ENCODE peak calls at places on chromosomes 7 and 10, in four cellular contexts. One of them, this sample, is unnamed.

GRCh38 chr10:78473016-78473415 is 439.4 kb downstream of the RPS24 start:
- DNase-seq in CD8-positive, alpha-beta T cell: no peak
- DNase-seq in MCF 10A: no peak
- DNase-seq in B cell: no peak
- DNase-seq in this sample: no peak

GRCh38 chr7:33186187-33186586 is 56.8 kb downstream of the BBS9 start:
- DNase-seq in CD8-positive, alpha-beta T cell: no peak
- DNase-seq in MCF 10A: no peak
- DNase-seq in B cell: no peak
- DNase-seq in this sample: no peak

GRCh38 chr7:54729096-54729495 is 29.9 kb downstream of the SEC61G start:
- DNase-seq in CD8-positive, alpha-beta T cell: no peak
- DNase-seq in MCF 10A: no peak
- DNase-seq in B cell: no peak
- DNase-seq in this sample: no peak

GRCh38 chr7:53315986-53316385 is 280.6 kb downstream of the POM121L12 start:
- DNase-seq in CD8-positive, alpha-beta T cell: no peak
- DNase-seq in MCF 10A: peak; percentile 1
- DNase-seq in B cell: no peak
- DNase-seq in this sample: no peak

GRCh38 chr10:49642311-49642710 is 28.5 kb downstream of the CHAT start:
- DNase-seq in CD8-positive, alpha-beta T cell: no peak
- DNase-seq in MCF 10A: no peak
- DNase-seq in B cell: no peak
- DNase-seq in this sample: no peak

GRCh38 chr7:35975851-35976454 is 175.1 kb downstream of the SEPTIN7 start:
- DNase-seq in CD8-positive, alpha-beta T cell: peak; percentile 27
- DNase-seq in MCF 10A: peak; percentile 80
- DNase-seq in B cell: peak; percentile 79
- DNase-seq in this sample: peak; percentile 53

GRCh38 chr10:63466168-63466935 is 575 bp upstream of the JMJD1C start:
- DNase-seq in CD8-positive, alpha-beta T cell: peak; percentile 18
- DNase-seq in MCF 10A: peak; percentile 70
- DNase-seq in B cell: no peak
- DNase-seq in this sample: no peak

GRCh38 chr7:2172311-2173183 is 60.2 kb downstream of the MAD1L1 start:
- DNase-seq in CD8-positive, alpha-beta T cell: no peak
- DNase-seq in MCF 10A: peak; percentile 97
- DNase-seq in B cell: no peak
- DNase-seq in this sample: no peak

GRCh38 chr10:5522913-5523560 is 1.7 kb upstream of the CALML3 start:
- DNase-seq in CD8-positive, alpha-beta T cell: no peak
- DNase-seq in MCF 10A: no peak
- DNase-seq in B cell: no peak
- DNase-seq in this sample: no peak

DNA sequence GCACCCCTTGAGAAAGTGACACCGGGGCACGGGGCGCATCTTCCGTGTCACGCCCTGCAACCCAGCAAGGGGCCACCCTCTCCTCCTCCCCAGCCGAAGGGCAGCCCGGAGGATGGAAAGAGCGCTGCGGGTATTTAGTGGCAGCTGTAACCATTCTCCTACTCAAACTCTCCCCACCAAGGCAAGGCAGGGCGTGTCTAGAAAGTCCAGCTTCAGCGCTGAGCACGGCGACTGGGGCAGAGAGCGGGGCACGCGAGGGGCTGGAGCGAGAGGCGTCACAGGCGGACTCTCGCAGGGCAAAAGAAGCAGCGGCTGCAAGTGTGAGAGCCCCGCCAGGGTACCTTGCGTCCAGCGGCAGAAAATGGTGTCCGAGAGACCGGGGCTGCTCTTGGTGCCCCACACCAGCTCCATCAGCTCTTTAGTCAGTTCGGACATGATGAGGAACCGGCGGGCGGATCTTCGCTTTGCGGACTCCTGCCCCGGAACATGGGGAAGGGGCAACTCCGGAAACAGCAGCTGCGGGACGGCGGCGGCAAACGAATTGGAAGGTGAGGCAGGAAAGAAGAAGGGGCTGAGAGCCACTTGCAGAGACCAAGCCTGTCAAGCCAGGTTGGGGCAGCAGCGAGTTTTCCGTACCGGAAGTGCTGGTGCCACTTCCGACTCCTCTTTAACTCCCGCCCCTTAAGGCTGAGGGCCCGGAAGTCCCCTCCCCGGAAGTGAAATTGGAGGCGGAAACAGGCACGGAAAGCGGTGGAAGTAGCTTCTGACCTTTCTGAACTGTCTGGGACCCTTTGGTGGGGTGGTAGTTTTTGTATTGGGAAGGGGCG is at the start of gene MINDY3:
- DNase-seq in CD8-positive, alpha-beta T cell: peak; percentile 81
- DNase-seq in MCF 10A: peak; percentile 82
- DNase-seq in B cell: peak; percentile 86
- DNase-seq in this sample: peak; percentile 56
- TF ChIP-seq CTCF in CD8-positive, alpha-beta T cell: no peak
- TF ChIP-seq CTCF in MCF 10A: no peak
- TF ChIP-seq CTCF in B cell: no peak
- TF ChIP-seq CTCF in this sample: no peak

DNA sequence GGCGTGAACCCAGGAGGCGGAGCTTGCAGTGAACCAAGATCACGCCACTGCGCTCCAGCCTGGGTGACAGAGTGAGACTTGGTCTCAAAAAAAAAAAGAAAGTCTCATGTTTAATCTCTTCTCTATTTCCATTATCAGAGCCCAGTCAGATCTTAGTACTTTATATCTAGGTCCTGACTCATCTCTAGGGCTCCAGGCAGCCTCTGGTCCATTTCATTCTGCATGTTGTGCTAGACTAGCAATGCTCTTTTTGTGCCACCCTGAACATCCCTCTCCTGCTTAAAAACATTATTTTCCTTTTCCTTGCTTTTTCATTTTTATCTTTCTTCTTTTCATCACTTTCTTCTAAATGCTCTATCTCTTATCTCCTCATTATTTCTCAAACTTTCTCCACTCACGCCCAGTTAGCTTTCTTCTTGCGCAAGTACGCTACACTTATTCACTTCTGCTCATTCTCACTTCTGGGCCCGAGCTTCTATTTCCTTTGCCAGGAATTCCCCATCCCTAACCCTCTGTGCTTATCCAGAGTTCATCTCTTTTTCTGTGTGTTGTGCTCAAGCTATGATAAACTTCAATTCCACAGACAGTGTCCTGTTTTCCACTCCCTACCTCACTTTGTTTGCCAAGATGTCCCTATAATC is 63.9 kb downstream of the BTAF1 start:
- DNase-seq in CD8-positive, alpha-beta T cell: no peak
- DNase-seq in MCF 10A: no peak
- DNase-seq in B cell: no peak
- DNase-seq in this sample: no peak
- TF ChIP-seq CTCF in CD8-positive, alpha-beta T cell: no peak
- TF ChIP-seq CTCF in MCF 10A: no peak
- TF ChIP-seq CTCF in B cell: no peak
- TF ChIP-seq CTCF in this sample: no peak

GRCh38 chr7:29794959-29795629 is 11.2 kb upstream of the WIPF3 start:
- DNase-seq in CD8-positive, alpha-beta T cell: no peak
- DNase-seq in MCF 10A: no peak
- DNase-seq in B cell: no peak
- DNase-seq in this sample: no peak

GRCh38 chr7:29796181-29796580 is 10.1 kb upstream of the WIPF3 start:
- DNase-seq in CD8-positive, alpha-beta T cell: no peak
- DNase-seq in MCF 10A: no peak
- DNase-seq in B cell: no peak
- DNase-seq in this sample: no peak

GRCh38 chr7:29798422-29798821 is 7.9 kb upstream of the WIPF3 start:
- DNase-seq in CD8-positive, alpha-beta T cell: no peak
- DNase-seq in MCF 10A: no peak
- DNase-seq in B cell: no peak
- DNase-seq in this sample: no peak

GRCh38 chr7:29795696-29796095 is 10.6 kb upstream of the WIPF3 start:
- DNase-seq in CD8-positive, alpha-beta T cell: no peak
- DNase-seq in MCF 10A: no peak
- DNase-seq in B cell: no peak
- DNase-seq in this sample: no peak

GRCh38 chr7:29797112-29797944 is 9.0 kb upstream of the WIPF3 start:
- DNase-seq in CD8-positive, alpha-beta T cell: no peak
- DNase-seq in MCF 10A: no peak
- DNase-seq in B cell: no peak
- DNase-seq in this sample: no peak
- TF ChIP-seq CTCF in CD8-positive, alpha-beta T cell: no peak
- TF ChIP-seq CTCF in MCF 10A: no peak
- TF ChIP-seq CTCF in B cell: no peak
- TF ChIP-seq CTCF in this sample: no peak

GRCh38 chr10:96360766-96361165 is 2.0 kb upstream of the OPALIN start:
- DNase-seq in CD8-positive, alpha-beta T cell: no peak
- DNase-seq in MCF 10A: no peak
- DNase-seq in B cell: no peak
- DNase-seq in this sample: no peak
- TF ChIP-seq CTCF in CD8-positive, alpha-beta T cell: no peak
- TF ChIP-seq CTCF in MCF 10A: no peak
- TF ChIP-seq CTCF in B cell: no peak
- TF ChIP-seq CTCF in this sample: no peak

This sample was measured in neural crest cell.